ENCODE peak calls at places on chromosomes 7 and 10, in four cellular contexts. One of them, this sample, is unnamed.

GRCh38 chr7:1230411-1231213 is 2.1 kb upstream of the UNCX start:
- DNase-seq in mammary epithelial cell: no peak
- DNase-seq in activated T-cell treated with anti-CD3 and anti-CD28 coated beads for 24 hours: no peak
- DNase-seq in iPS DF 19.7: no peak
- DNase-seq in this sample: no peak

GRCh38 chr10:89683911-89684310 is 17.5 kb upstream of the KIF20B start:
- DNase-seq in mammary epithelial cell: no peak
- DNase-seq in iPS DF 19.7: no peak
- DNase-seq in activated T-cell treated with anti-CD3 and anti-CD28 coated beads for 24 hours: no peak
- DNase-seq in this sample: no peak

GRCh38 chr10:44261710-44262455 is 123.0 kb downstream of the CXCL12 start:
- DNase-seq in activated T-cell treated with anti-CD3 and anti-CD28 coated beads for 24 hours: no peak
- DNase-seq in iPS DF 19.7: no peak
- DNase-seq in mammary epithelial cell: no peak
- DNase-seq in this sample: peak; percentile 6

GRCh38 chr7:12093365-12093764 is 117.7 kb upstream of the TMEM106B start:
- DNase-seq in iPS DF 19.7: no peak
- DNase-seq in activated T-cell treated with anti-CD3 and anti-CD28 coated beads for 24 hours: no peak
- DNase-seq in mammary epithelial cell: no peak
- DNase-seq in this sample: no peak

GRCh38 chr7:84510501-84510900 is 315.9 kb upstream of the SEMA3A start:
- DNase-seq in mammary epithelial cell: peak; percentile 17
- DNase-seq in iPS DF 19.7: no peak
- DNase-seq in activated T-cell treated with anti-CD3 and anti-CD28 coated beads for 24 hours: no peak
- DNase-seq in this sample: peak; percentile 36

GRCh38 chr7:123241809-123242208 is 42.0 kb upstream of the SLC13A1 start:
- DNase-seq in iPS DF 19.7: no peak
- DNase-seq in activated T-cell treated with anti-CD3 and anti-CD28 coated beads for 24 hours: no peak
- DNase-seq in mammary epithelial cell: no peak
- DNase-seq in this sample: no peak

GRCh38 chr10:88110822-88111221 is 247.4 kb downstream of the PTEN start:
- DNase-seq in activated T-cell treated with anti-CD3 and anti-CD28 coated beads for 24 hours: no peak
- DNase-seq in iPS DF 19.7: no peak
- DNase-seq in mammary epithelial cell: no peak
- DNase-seq in this sample: no peak

GRCh38 chr7:44671069-44671468 is 64.6 kb downstream of the OGDH start:
- DNase-seq in mammary epithelial cell: no peak
- DNase-seq in iPS DF 19.7: no peak
- DNase-seq in activated T-cell treated with anti-CD3 and anti-CD28 coated beads for 24 hours: no peak
- DNase-seq in this sample: no peak

GRCh38 chr7:149865437-149865836 is 8.3 kb upstream of the ATP6V0E2 start:
- DNase-seq in mammary epithelial cell: no peak
- DNase-seq in activated T-cell treated with anti-CD3 and anti-CD28 coated beads for 24 hours: peak; percentile 43
- DNase-seq in iPS DF 19.7: no peak
- DNase-seq in this sample: peak; percentile 61

GRCh38 chr7:111091623-111092370 is 870 bp downstream of the LRRN3 start:
- DNase-seq in mammary epithelial cell: no peak
- DNase-seq in activated T-cell treated with anti-CD3 and anti-CD28 coated beads for 24 hours: no peak
- DNase-seq in iPS DF 19.7: no peak
- DNase-seq in this sample: no peak

GRCh38 chr7:64183126-64183742 is 23.8 kb upstream of the ZNF735 start:
- DNase-seq in iPS DF 19.7: no peak
- DNase-seq in activated T-cell treated with anti-CD3 and anti-CD28 coated beads for 24 hours: peak; percentile 18
- DNase-seq in mammary epithelial cell: no peak
- DNase-seq in this sample: no peak

GRCh38 chr10:21531164-21531563 is 2.9 kb upstream of the MLLT10 start:
- DNase-seq in iPS DF 19.7: no peak
- DNase-seq in activated T-cell treated with anti-CD3 and anti-CD28 coated beads for 24 hours: no peak
- DNase-seq in mammary epithelial cell: peak; percentile 51
- DNase-seq in this sample: no peak

GRCh38 chr10:4246881-4247358 is 461.9 kb upstream of the KLF6 start:
- DNase-seq in mammary epithelial cell: peak; percentile 91
- DNase-seq in iPS DF 19.7: no peak
- DNase-seq in activated T-cell treated with anti-CD3 and anti-CD28 coated beads for 24 hours: no peak
- DNase-seq in this sample: peak; percentile 97

GRCh38 chr7:138603549-138604324 is 97.4 kb downstream of the SVOPL start:
- DNase-seq in activated T-cell treated with anti-CD3 and anti-CD28 coated beads for 24 hours: no peak
- DNase-seq in mammary epithelial cell: no peak
- DNase-seq in iPS DF 19.7: no peak
- DNase-seq in this sample: peak; percentile 27

GRCh38 chr10:116256749-116257259 is 16.2 kb downstream of the GFRA1 start:
- DNase-seq in activated T-cell treated with anti-CD3 and anti-CD28 coated beads for 24 hours: no peak
- DNase-seq in mammary epithelial cell: no peak
- DNase-seq in iPS DF 19.7: no peak
- DNase-seq in this sample: no peak

This sample was measured in HT1080.